ENCODE peak calls at places on chromosomes 3 and 15, in seven cellular contexts. One of them, this sample, is unnamed. For H3K9me3, the result is how much of the 10 kb centered on the place peaks cover.

GRCh38 chr3:100210777-100211145 is 50.0 kb upstream of the TBC1D23 start:
- DNase-seq in PC-3: no peak
- DNase-seq in thoracic aorta: no peak
- DNase-seq in CD8-positive, alpha-beta memory T cell: peak
- DNase-seq in naive thymus-derived CD4-positive, alpha-beta T cell: peak
- DNase-seq in heart left ventricle: no peak
- DNase-seq in right cardiac atrium: no peak
- DNase-seq in this sample: no peak

GRCh38 chr3:102163039-102163817 is 271.6 kb upstream of the ZPLD1 start:
- DNase-seq in PC-3: peak
- DNase-seq in thoracic aorta: no peak
- DNase-seq in CD8-positive, alpha-beta memory T cell: no peak
- DNase-seq in naive thymus-derived CD4-positive, alpha-beta T cell: no peak
- DNase-seq in heart left ventricle: no peak
- DNase-seq in right cardiac atrium: peak
- DNase-seq in this sample: no peak

GRCh38 chr3:66133050-66133757 is 87.6 kb upstream of the SLC25A26 start:
- DNase-seq in PC-3: peak
- DNase-seq in thoracic aorta: no peak
- DNase-seq in CD8-positive, alpha-beta memory T cell: no peak
- DNase-seq in naive thymus-derived CD4-positive, alpha-beta T cell: no peak
- DNase-seq in heart left ventricle: no peak
- DNase-seq in right cardiac atrium: no peak
- DNase-seq in this sample: no peak

GRCh38 chr3:172038823-172039222 is 555 bp upstream of the FNDC3B start:
- DNase-seq in PC-3: no peak
- DNase-seq in thoracic aorta: no peak
- DNase-seq in CD8-positive, alpha-beta memory T cell: no peak
- DNase-seq in naive thymus-derived CD4-positive, alpha-beta T cell: no peak
- DNase-seq in heart left ventricle: no peak
- DNase-seq in right cardiac atrium: peak
- DNase-seq in this sample: no peak

GRCh38 chr3:153166206-153166605 is 4.2 kb downstream of the RAP2B start:
- DNase-seq in PC-3: peak
- DNase-seq in thoracic aorta: no peak
- DNase-seq in CD8-positive, alpha-beta memory T cell: peak
- DNase-seq in naive thymus-derived CD4-positive, alpha-beta T cell: no peak
- DNase-seq in heart left ventricle: no peak
- DNase-seq in right cardiac atrium: no peak
- DNase-seq in this sample: no peak

GRCh38 chr15:95129589-95129988 is 898.2 kb downstream of the MCTP2 start:
- DNase-seq in PC-3: no peak
- DNase-seq in thoracic aorta: no peak
- DNase-seq in CD8-positive, alpha-beta memory T cell: no peak
- DNase-seq in naive thymus-derived CD4-positive, alpha-beta T cell: no peak
- DNase-seq in heart left ventricle: no peak
- DNase-seq in right cardiac atrium: peak
- DNase-seq in this sample: no peak

GRCh38 chr3:169945313-169945712 is 21.3 kb upstream of the SEC62 start:
- DNase-seq in PC-3: no peak
- DNase-seq in thoracic aorta: no peak
- DNase-seq in CD8-positive, alpha-beta memory T cell: no peak
- DNase-seq in naive thymus-derived CD4-positive, alpha-beta T cell: peak
- DNase-seq in heart left ventricle: no peak
- DNase-seq in right cardiac atrium: peak
- DNase-seq in this sample: no peak

GRCh38 chr3:149179225-149179624 is 42.4 kb downstream of the CP start:
- DNase-seq in PC-3: peak
- DNase-seq in thoracic aorta: no peak
- DNase-seq in CD8-positive, alpha-beta memory T cell: no peak
- DNase-seq in naive thymus-derived CD4-positive, alpha-beta T cell: no peak
- DNase-seq in heart left ventricle: no peak
- DNase-seq in right cardiac atrium: no peak
- DNase-seq in this sample: no peak

GRCh38 chr3:141410408-141410807 is 42.1 kb downstream of the ZBTB38 start:
- DNase-seq in PC-3: no peak
- DNase-seq in thoracic aorta: no peak
- DNase-seq in CD8-positive, alpha-beta memory T cell: no peak
- DNase-seq in naive thymus-derived CD4-positive, alpha-beta T cell: no peak
- DNase-seq in heart left ventricle: no peak
- DNase-seq in right cardiac atrium: peak
- DNase-seq in this sample: no peak

GRCh38 chr3:78887029-78887428 is 880.8 kb downstream of the ROBO1 start:
- DNase-seq in PC-3: no peak
- DNase-seq in thoracic aorta: no peak
- DNase-seq in CD8-positive, alpha-beta memory T cell: no peak
- DNase-seq in naive thymus-derived CD4-positive, alpha-beta T cell: no peak
- DNase-seq in heart left ventricle: no peak
- DNase-seq in right cardiac atrium: no peak
- DNase-seq in this sample: no peak

GRCh38 chr3:178385280-178385952 is 150.8 kb upstream of the KCNMB2 start:
- DNase-seq in PC-3: peak
- DNase-seq in thoracic aorta: no peak
- DNase-seq in CD8-positive, alpha-beta memory T cell: peak
- DNase-seq in naive thymus-derived CD4-positive, alpha-beta T cell: peak
- DNase-seq in heart left ventricle: no peak
- DNase-seq in right cardiac atrium: no peak
- DNase-seq in this sample: peak

GRCh38 chr3:76043746-76044145 is 258.4 kb upstream of the ZNF717 start:
- DNase-seq in PC-3: no peak
- DNase-seq in thoracic aorta: no peak
- DNase-seq in CD8-positive, alpha-beta memory T cell: no peak
- DNase-seq in naive thymus-derived CD4-positive, alpha-beta T cell: no peak
- DNase-seq in heart left ventricle: no peak
- DNase-seq in right cardiac atrium: no peak
- DNase-seq in this sample: no peak

GRCh38 chr3:62201438-62202035 is 171.8 kb downstream of the FEZF2 start:
- DNase-seq in PC-3: peak
- DNase-seq in thoracic aorta: no peak
- DNase-seq in CD8-positive, alpha-beta memory T cell: no peak
- DNase-seq in naive thymus-derived CD4-positive, alpha-beta T cell: no peak
- DNase-seq in heart left ventricle: no peak
- DNase-seq in right cardiac atrium: no peak
- DNase-seq in this sample: no peak

GRCh38 chr3:127799476-127800222 is 22.7 kb downstream of the MGLL start:
- DNase-seq in PC-3: peak
- DNase-seq in thoracic aorta: no peak
- DNase-seq in CD8-positive, alpha-beta memory T cell: no peak
- DNase-seq in naive thymus-derived CD4-positive, alpha-beta T cell: no peak
- DNase-seq in heart left ventricle: no peak
- DNase-seq in right cardiac atrium: no peak
- DNase-seq in this sample: no peak

GRCh38 chr3:141746962-141747361 is 8.9 kb downstream of the RNF7 start:
- DNase-seq in PC-3: no peak
- DNase-seq in thoracic aorta: no peak
- DNase-seq in CD8-positive, alpha-beta memory T cell: no peak
- DNase-seq in naive thymus-derived CD4-positive, alpha-beta T cell: no peak
- DNase-seq in heart left ventricle: no peak
- DNase-seq in right cardiac atrium: no peak
- DNase-seq in this sample: no peak

GRCh38 chr15:40511472-40512133 is 40.8 kb downstream of the CHST14 start:
- DNase-seq in PC-3: peak
- DNase-seq in thoracic aorta: no peak
- DNase-seq in CD8-positive, alpha-beta memory T cell: no peak
- DNase-seq in naive thymus-derived CD4-positive, alpha-beta T cell: no peak
- DNase-seq in heart left ventricle: peak
- DNase-seq in right cardiac atrium: peak
- DNase-seq in this sample: no peak

GRCh38 chr3:195597848-195598247 is 14.1 kb upstream of the APOD start:
- DNase-seq in PC-3: no peak
- DNase-seq in thoracic aorta: no peak
- DNase-seq in CD8-positive, alpha-beta memory T cell: no peak
- DNase-seq in naive thymus-derived CD4-positive, alpha-beta T cell: no peak
- DNase-seq in heart left ventricle: no peak
- DNase-seq in right cardiac atrium: no peak
- DNase-seq in this sample: no peak

GRCh38 chr3:58293516-58293915 is 12.5 kb upstream of the RPP14 start:
- DNase-seq in PC-3: no peak
- DNase-seq in thoracic aorta: no peak
- DNase-seq in CD8-positive, alpha-beta memory T cell: no peak
- DNase-seq in naive thymus-derived CD4-positive, alpha-beta T cell: no peak
- DNase-seq in heart left ventricle: no peak
- DNase-seq in right cardiac atrium: no peak
- DNase-seq in this sample: no peak

GRCh38 chr3:53342353-53342752 is 5.0 kb downstream of the DCP1A start:
- DNase-seq in PC-3: no peak
- DNase-seq in thoracic aorta: no peak
- DNase-seq in CD8-positive, alpha-beta memory T cell: no peak
- DNase-seq in naive thymus-derived CD4-positive, alpha-beta T cell: no peak
- DNase-seq in heart left ventricle: no peak
- DNase-seq in right cardiac atrium: no peak
- DNase-seq in this sample: no peak

GRCh38 chr15:95162967-95163531 is 931.7 kb downstream of the MCTP2 start:
- DNase-seq in PC-3: peak
- DNase-seq in thoracic aorta: no peak
- DNase-seq in CD8-positive, alpha-beta memory T cell: no peak
- DNase-seq in naive thymus-derived CD4-positive, alpha-beta T cell: no peak
- DNase-seq in heart left ventricle: no peak
- DNase-seq in right cardiac atrium: no peak
- DNase-seq in this sample: no peak

GRCh38 chr3:125231895-125232294 is 19.3 kb upstream of the SLC12A8 start:
- DNase-seq in PC-3: peak
- DNase-seq in thoracic aorta: no peak
- DNase-seq in CD8-positive, alpha-beta memory T cell: no peak
- DNase-seq in naive thymus-derived CD4-positive, alpha-beta T cell: no peak
- DNase-seq in heart left ventricle: no peak
- DNase-seq in right cardiac atrium: no peak
- DNase-seq in this sample: no peak

GRCh38 chr3:197450295-197450694 is 105.5 kb downstream of the BDH1 start:
- DNase-seq in PC-3: no peak
- DNase-seq in thoracic aorta: no peak
- DNase-seq in CD8-positive, alpha-beta memory T cell: no peak
- DNase-seq in naive thymus-derived CD4-positive, alpha-beta T cell: no peak
- DNase-seq in heart left ventricle: no peak
- DNase-seq in right cardiac atrium: no peak
- DNase-seq in this sample: no peak

GRCh38 chr15:45112592-45113379 is 1.2 kb downstream of the DUOX2 start:
- DNase-seq in PC-3: no peak
- DNase-seq in thoracic aorta: no peak
- DNase-seq in CD8-positive, alpha-beta memory T cell: no peak
- DNase-seq in naive thymus-derived CD4-positive, alpha-beta T cell: no peak
- DNase-seq in heart left ventricle: no peak
- DNase-seq in right cardiac atrium: no peak
- DNase-seq in this sample: no peak

GRCh38 chr3:190044142-190044541 is 76.6 kb downstream of the P3H2 start:
- DNase-seq in PC-3: no peak
- DNase-seq in thoracic aorta: no peak
- DNase-seq in CD8-positive, alpha-beta memory T cell: no peak
- DNase-seq in naive thymus-derived CD4-positive, alpha-beta T cell: no peak
- DNase-seq in heart left ventricle: no peak
- DNase-seq in right cardiac atrium: no peak
- DNase-seq in this sample: no peak

GRCh38 chr3:12663311-12663935 is 494 bp downstream of the RAF1 start:
- DNase-seq in PC-3: peak
- DNase-seq in thoracic aorta: peak
- DNase-seq in CD8-positive, alpha-beta memory T cell: peak
- DNase-seq in naive thymus-derived CD4-positive, alpha-beta T cell: no peak
- DNase-seq in heart left ventricle: peak
- DNase-seq in right cardiac atrium: peak
- DNase-seq in this sample: peak

GRCh38 chr15:38252481-38253311 is at the start of gene SPRED1:
- DNase-seq in PC-3: peak
- DNase-seq in thoracic aorta: no peak
- DNase-seq in CD8-positive, alpha-beta memory T cell: peak
- DNase-seq in naive thymus-derived CD4-positive, alpha-beta T cell: peak
- DNase-seq in heart left ventricle: peak
- DNase-seq in right cardiac atrium: peak
- DNase-seq in this sample: no peak

GRCh38 chr3:34599595-34599994 is 801.2 kb downstream of the PDCD6IP start:
- DNase-seq in PC-3: no peak
- DNase-seq in thoracic aorta: no peak
- DNase-seq in CD8-positive, alpha-beta memory T cell: no peak
- DNase-seq in naive thymus-derived CD4-positive, alpha-beta T cell: no peak
- DNase-seq in heart left ventricle: no peak
- DNase-seq in right cardiac atrium: no peak
- DNase-seq in this sample: no peak
- H3K9me3 ChIP-seq in PC-3: half or more
- H3K9me3 ChIP-seq in thoracic aorta: under half
- H3K9me3 ChIP-seq in CD8-positive, alpha-beta memory T cell: under half
- H3K9me3 ChIP-seq in naive thymus-derived CD4-positive, alpha-beta T cell: under half
- H3K9me3 ChIP-seq in heart left ventricle: under half
- H3K9me3 ChIP-seq in right cardiac atrium: under half
- H3K9me3 ChIP-seq in this sample: under half

GRCh38 chr3:156445117-156445968 is 109.6 kb downstream of the SSR3 start:
- DNase-seq in PC-3: no peak
- DNase-seq in thoracic aorta: no peak
- DNase-seq in CD8-positive, alpha-beta memory T cell: no peak
- DNase-seq in naive thymus-derived CD4-positive, alpha-beta T cell: no peak
- DNase-seq in heart left ventricle: no peak
- DNase-seq in right cardiac atrium: no peak
- DNase-seq in this sample: no peak
- H3K9me3 ChIP-seq in PC-3: under half
- H3K9me3 ChIP-seq in thoracic aorta: under half
- H3K9me3 ChIP-seq in CD8-positive, alpha-beta memory T cell: under half
- H3K9me3 ChIP-seq in naive thymus-derived CD4-positive, alpha-beta T cell: under half
- H3K9me3 ChIP-seq in heart left ventricle: under half
- H3K9me3 ChIP-seq in right cardiac atrium: under half
- H3K9me3 ChIP-seq in this sample: under half

GRCh38 chr3:138768126-138768525 is 66.6 kb downstream of the PIK3CB start:
- DNase-seq in PC-3: no peak
- DNase-seq in thoracic aorta: no peak
- DNase-seq in CD8-positive, alpha-beta memory T cell: no peak
- DNase-seq in naive thymus-derived CD4-positive, alpha-beta T cell: no peak
- DNase-seq in heart left ventricle: no peak
- DNase-seq in right cardiac atrium: no peak
- DNase-seq in this sample: no peak

GRCh38 chr3:138771585-138771984 is 63.1 kb downstream of the PIK3CB start:
- DNase-seq in PC-3: no peak
- DNase-seq in thoracic aorta: no peak
- DNase-seq in CD8-positive, alpha-beta memory T cell: no peak
- DNase-seq in naive thymus-derived CD4-positive, alpha-beta T cell: no peak
- DNase-seq in heart left ventricle: no peak
- DNase-seq in right cardiac atrium: no peak
- DNase-seq in this sample: no peak

GRCh38 chr3:138768946-138769345 is 65.8 kb downstream of the PIK3CB start:
- DNase-seq in PC-3: no peak
- DNase-seq in thoracic aorta: no peak
- DNase-seq in CD8-positive, alpha-beta memory T cell: no peak
- DNase-seq in naive thymus-derived CD4-positive, alpha-beta T cell: no peak
- DNase-seq in heart left ventricle: no peak
- DNase-seq in right cardiac atrium: no peak
- DNase-seq in this sample: no peak

GRCh38 chr3:138767498-138768104 is 67.1 kb downstream of the PIK3CB start:
- DNase-seq in PC-3: no peak
- DNase-seq in thoracic aorta: no peak
- DNase-seq in CD8-positive, alpha-beta memory T cell: no peak
- DNase-seq in naive thymus-derived CD4-positive, alpha-beta T cell: no peak
- DNase-seq in heart left ventricle: no peak
- DNase-seq in right cardiac atrium: no peak
- DNase-seq in this sample: no peak
- H3K9me3 ChIP-seq in PC-3: under half
- H3K9me3 ChIP-seq in thoracic aorta: under half
- H3K9me3 ChIP-seq in CD8-positive, alpha-beta memory T cell: under half
- H3K9me3 ChIP-seq in naive thymus-derived CD4-positive, alpha-beta T cell: under half
- H3K9me3 ChIP-seq in heart left ventricle: under half
- H3K9me3 ChIP-seq in right cardiac atrium: under half
- H3K9me3 ChIP-seq in this sample: under half

DNA sequence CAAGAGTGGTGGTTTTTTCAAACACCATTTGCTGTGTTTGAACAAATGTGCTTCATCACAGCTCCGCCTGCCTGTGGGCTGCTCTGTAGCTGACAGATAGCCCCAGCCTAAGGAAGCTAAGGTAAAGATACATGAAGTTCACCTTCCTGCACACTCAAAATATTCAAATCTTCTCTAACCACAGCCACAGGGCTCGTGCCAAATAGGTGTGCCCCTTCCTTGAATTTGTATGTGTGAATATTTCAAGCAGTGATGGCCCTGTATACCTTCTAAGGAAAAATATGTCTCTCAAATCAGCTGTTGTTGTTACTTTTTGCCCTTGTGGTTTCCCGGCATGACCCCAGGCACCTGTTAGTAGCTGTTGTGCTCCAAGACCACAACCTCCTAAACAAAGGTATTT is 92.8 kb downstream of the CCNL1 start:
- DNase-seq in PC-3: no peak
- DNase-seq in thoracic aorta: no peak
- DNase-seq in CD8-positive, alpha-beta memory T cell: peak
- DNase-seq in naive thymus-derived CD4-positive, alpha-beta T cell: no peak
- DNase-seq in heart left ventricle: no peak
- DNase-seq in right cardiac atrium: no peak
- DNase-seq in this sample: no peak
- H3K9me3 ChIP-seq in PC-3: under half
- H3K9me3 ChIP-seq in thoracic aorta: under half
- H3K9me3 ChIP-seq in CD8-positive, alpha-beta memory T cell: under half
- H3K9me3 ChIP-seq in naive thymus-derived CD4-positive, alpha-beta T cell: under half
- H3K9me3 ChIP-seq in heart left ventricle: under half
- H3K9me3 ChIP-seq in right cardiac atrium: under half
- H3K9me3 ChIP-seq in this sample: under half